ENCODE peak calls at places on chromosomes 12 and 14, in seven cellular contexts. Z, G, R, H, M, O and V are unnamed samples.
A peak's percentile ranks its signal among the peaks of the same experiment; 100 is the strongest.

GRCh38 chr14:103372552-103373304 is 12.5 kb upstream of the MARK3 start:
- DNase-seq in Z (peak; percentile 98), G (no peak), R (no peak), H (no peak), M (no peak), O (no peak), V (no peak)

GRCh38 chr12:132222096-132222807 is 78.0 kb downstream of the NOC4L start:
- DNase-seq in Z (no peak), G (peak; percentile 93), R (no peak), H (peak; percentile 68), M (no peak), O (peak; percentile 30), V (no peak)

GRCh38 chr14:36973806-36974442 is 198.5 kb downstream of the SLC25A21 start:
- DNase-seq in Z (peak; percentile 69), G (no peak), R (no peak), H (no peak), M (no peak), O (no peak), V (no peak)

GRCh38 chr12:34398366-34398705 is 376.0 kb downstream of the ALG10 start:
- DNase-seq in Z (no peak), G (no peak), R (no peak), H (no peak), M (no peak), O (no peak), V (no peak)

GRCh38 chr12:414841-415240 is 13.4 kb downstream of the CCDC77 start:
- DNase-seq in Z (no peak), G (no peak), R (no peak), H (no peak), M (no peak), O (no peak), V (no peak)

GRCh38 chr14:59301354-59301753 is 112.9 kb downstream of the DAAM1 start:
- DNase-seq in Z (no peak), G (no peak), R (no peak), H (no peak), M (no peak), O (no peak), V (no peak)

GRCh38 chr12:12562016-12562483 is 613 bp downstream of the DUSP16 start:
- DNase-seq in Z (no peak), G (no peak), R (no peak), H (no peak), M (peak; percentile 47), O (peak; percentile 37), V (no peak)

GRCh38 chr14:104149278-104149595 is 10.8 kb downstream of the KIF26A start:
- DNase-seq in Z (no peak), G (no peak), R (no peak), H (no peak), M (peak; percentile 14), O (no peak), V (no peak)

GRCh38 chr12:64621257-64621942 is 11.1 kb downstream of the RASSF3 start:
- DNase-seq in Z (no peak), G (no peak), R (no peak), H (no peak), M (no peak), O (no peak), V (no peak)

GRCh38 chr12:89476889-89477288 is 47.7 kb downstream of the GALNT4 start:
- DNase-seq in Z (no peak), G (no peak), R (no peak), H (no peak), M (no peak), O (no peak), V (no peak)

GRCh38 chr14:95185033-95185432 is 27.7 kb upstream of the DICER1 start:
- DNase-seq in Z (no peak), G (no peak), R (no peak), H (no peak), M (no peak), O (no peak), V (no peak)

GRCh38 chr12:120231316-120232011 is 30.6 kb upstream of the RPLP0 start:
- DNase-seq in Z (peak; percentile 100), G (peak; percentile 97), R (peak; percentile 23), H (no peak), M (no peak), O (peak; percentile 53), V (no peak)

GRCh38 chr12:60123443-60124000 is 527.7 kb downstream of the SLC16A7 start:
- DNase-seq in Z (no peak), G (no peak), R (no peak), H (no peak), M (no peak), O (no peak), V (no peak)

GRCh38 chr12:109451400-109451799 is 25.7 kb downstream of the KCTD10 start:
- DNase-seq in Z (no peak), G (no peak), R (no peak), H (no peak), M (no peak), O (no peak), V (no peak)

GRCh38 chr14:34199585-34199984 is 248.7 kb upstream of the EGLN3 start:
- DNase-seq in Z (peak; percentile 2), G (no peak), R (no peak), H (no peak), M (no peak), O (no peak), V (no peak)

GRCh38 chr14:49679271-49679670 is 8.7 kb downstream of the POLE2 start:
- DNase-seq in Z (peak; percentile 33), G (no peak), R (no peak), H (no peak), M (no peak), O (no peak), V (no peak)

GRCh38 chr14:74476107-74476506 is 17.0 kb downstream of the NPC2 start:
- DNase-seq in Z (no peak), G (no peak), R (no peak), H (no peak), M (no peak), O (no peak), V (no peak)

GRCh38 chr12:123253606-123254459 is 17.8 kb downstream of the CDK2AP1 start:
- DNase-seq in Z (no peak), G (no peak), R (no peak), H (no peak), M (peak; percentile 61), O (no peak), V (peak; percentile 34)

GRCh38 chr14:33668066-33668465 is 282.8 kb downstream of the EGLN3 start:
- DNase-seq in Z (no peak), G (no peak), R (no peak), H (no peak), M (no peak), O (no peak), V (no peak)

GRCh38 chr12:98894412-98895085 is 249.5 kb downstream of the APAF1 start:
- DNase-seq in Z (no peak), G (no peak), R (no peak), H (peak; percentile 79), M (no peak), O (no peak), V (peak; percentile 80)

GRCh38 chr12:51238037-51238509 is 553 bp upstream of the DAZAP2 start:
- DNase-seq in Z (no peak), G (peak; percentile 80), R (no peak), H (peak; percentile 24), M (no peak), O (no peak), V (no peak)

GRCh38 chr12:20144341-20144740 is 224.0 kb upstream of the PDE3A start:
- DNase-seq in Z (no peak), G (no peak), R (no peak), H (no peak), M (no peak), O (no peak), V (no peak)

GRCh38 chr14:55450124-55450523 is 9.7 kb upstream of the TBPL2 start:
- DNase-seq in Z (no peak), G (no peak), R (no peak), H (no peak), M (no peak), O (no peak), V (no peak)

GRCh38 chr12:116138781-116139180 is 138.7 kb downstream of the MED13L start:
- DNase-seq in Z (peak; percentile 28), G (no peak), R (no peak), H (no peak), M (no peak), O (no peak), V (no peak)

GRCh38 chr14:102772781-102773570 is 4.3 kb upstream of the TRAF3 start:
- DNase-seq in Z (no peak), G (peak; percentile 73), R (no peak), H (no peak), M (no peak), O (no peak), V (no peak)

GRCh38 chr14:68235011-68235410 is 415.4 kb downstream of the RAD51B start:
- DNase-seq in Z (no peak), G (no peak), R (no peak), H (no peak), M (no peak), O (no peak), V (no peak)

GRCh38 chr12:65648461-65648860 is 175.8 kb upstream of the HMGA2 start:
- DNase-seq in Z (peak; percentile 44), G (no peak), R (no peak), H (no peak), M (no peak), O (no peak), V (no peak)

GRCh38 chr12:27575099-27575779 is 51.2 kb downstream of the PPFIBP1 start:
- DNase-seq in Z (no peak), G (no peak), R (no peak), H (no peak), M (no peak), O (no peak), V (no peak)

GRCh38 chr12:89706551-89707348 is 1.9 kb downstream of the ATP2B1 start:
- DNase-seq in Z (peak; percentile 61), G (no peak), R (no peak), H (peak; percentile 49), M (peak; percentile 13), O (no peak), V (peak; percentile 43)